ENCODE peak calls at places on chromosomes 4 and X, in six cellular contexts. L is body of pancreas, O is heart left ventricle, D is transverse colon, E is colonic mucosa, G is fibroblast of lung. B is an unnamed sample.

GRCh38 chr4:121072080-121072835 is at the start of gene NDNF:
- DNase-seq in O (peak; percentile 54), D (peak; percentile 69), E (peak; percentile 85), G (peak; percentile 54), L (peak; percentile 11), B (peak; percentile 48)

GRCh38 chrX:1807301-1807731 is 192.5 kb downstream of the ASMT start:
- DNase-seq in O (no peak), L (no peak), D (no peak), E (no peak), G (no peak), B (no peak)

GRCh38 chr4:87853108-87853507 is 20.3 kb downstream of the MEPE start:
- DNase-seq in G (peak; percentile 75), E (no peak), O (no peak), D (no peak), L (peak; percentile 14), B (peak; percentile 43)

GRCh38 chrX:15579778-15580747 is 20.7 kb downstream of the ACE2 start:
- DNase-seq in O (peak; percentile 57), D (no peak), L (peak; percentile 19), E (no peak), G (peak; percentile 6), B (no peak)

GRCh38 chrX:68841251-68842049 is 12.6 kb downstream of the EFNB1 start:
- DNase-seq in L (peak; percentile 76), E (peak; percentile 88), G (no peak), D (peak; percentile 88), O (peak; percentile 45), B (no peak)

GRCh38 chr4:109266236-109266635 is 36.2 kb downstream of the COL25A1 start:
- DNase-seq in L (no peak), O (no peak), D (no peak), G (no peak), E (no peak), B (no peak)

GRCh38 chrX:104370089-104370488 is 115.4 kb upstream of the ESX1 start:
- DNase-seq in O (no peak), L (no peak), G (no peak), E (peak; percentile 21), D (no peak), B (peak; percentile 51)

GRCh38 chr4:42519803-42520417 is 122.6 kb downstream of the SHISA3 start:
- DNase-seq in L (peak; percentile 61), O (no peak), E (peak; percentile 54), G (peak; percentile 67), D (peak; percentile 18), B (no peak)

GRCh38 chr4:83664071-83664470 is 128.2 kb downstream of the GPAT3 start:
- DNase-seq in D (no peak), L (no peak), G (no peak), O (no peak), E (no peak), B (no peak)

GRCh38 chrX:136608295-136608933 is 39.5 kb upstream of the CD40LG start:
- DNase-seq in D (peak; percentile 64), E (peak; percentile 29), L (peak; percentile 30), G (peak; percentile 11), O (peak; percentile 33), B (no peak)

GRCh38 chr4:7747556-7747955 is 192.1 kb downstream of the AFAP1 start:
- DNase-seq in O (no peak), G (no peak), D (no peak), E (no peak), L (no peak), B (no peak)

GRCh38 chr4:3077796-3078195 is 3.3 kb downstream of the HTT start:
- DNase-seq in G (no peak), E (no peak), O (no peak), L (no peak), D (no peak), B (no peak)

GRCh38 chr4:56051710-56052075 is 102.9 kb downstream of the CEP135 start:
- DNase-seq in D (no peak), E (no peak), L (no peak), O (no peak), G (no peak), B (no peak)

GRCh38 chr4:138677651-138678202 is 337.9 kb upstream of the NOCT start:
- DNase-seq in G (no peak), O (no peak), E (no peak), L (no peak), D (no peak), B (no peak)

GRCh38 chrX:18994713-18995112 is 10.8 kb upstream of the PHKA2 start:
- DNase-seq in G (peak; percentile 86), L (no peak), D (no peak), O (no peak), E (no peak), B (peak; percentile 12)

GRCh38 chr4:93384897-93385296 is 443.7 kb upstream of the ATOH1 start:
- DNase-seq in O (no peak), D (no peak), G (peak; percentile 43), E (no peak), L (no peak), B (no peak)

GRCh38 chrX:2499507-2499906 is 1.3 kb downstream of the DHRSX start:
- DNase-seq in D (no peak), E (no peak), G (no peak), L (no peak), O (no peak), B (no peak)

GRCh38 chr4:145234086-145234694 is 53.8 kb upstream of the OTUD4 start:
- DNase-seq in L (peak; percentile 62), D (peak; percentile 59), E (peak; percentile 65), G (peak; percentile 77), O (peak; percentile 36), B (peak; percentile 67)

GRCh38 chr4:136900706-136901105 is 631.6 kb downstream of the PCDH18 start:
- DNase-seq in E (no peak), G (peak; percentile 13), O (no peak), L (no peak), D (no peak), B (no peak)

GRCh38 chrX:119240356-119240755 is 4.3 kb downstream of the PGRMC1 start:
- DNase-seq in E (no peak), O (no peak), D (no peak), L (no peak), G (peak; percentile 64), B (no peak)

GRCh38 chr4:142960134-142960533 is 114.0 kb upstream of the INPP4B start:
- DNase-seq in E (no peak), D (no peak), L (no peak), O (no peak), G (peak; percentile 40), B (no peak)

GRCh38 chrX:110987292-110987691 is 108.7 kb upstream of the PAK3 start:
- DNase-seq in E (no peak), G (no peak), O (no peak), D (no peak), L (no peak), B (no peak)

GRCh38 chrX:1751781-1752180 is 136.9 kb downstream of the ASMT start:
- DNase-seq in E (no peak), D (no peak), G (no peak), O (no peak), L (no peak), B (no peak)

GRCh38 chr4:150402968-150403367 is 179.0 kb upstream of the MAB21L2 start:
- DNase-seq in L (peak; percentile 85), D (peak; percentile 64), E (peak; percentile 58), G (peak; percentile 3), O (peak; percentile 78), B (no peak)

GRCh38 chrX:462853-463252 is 76.1 kb upstream of the PPP2R3B start:
- DNase-seq in O (no peak), E (no peak), G (no peak), D (no peak), L (no peak), B (no peak)

GRCh38 chr4:173520921-173521473 is 9.0 kb downstream of the HAND2 start:
- DNase-seq in L (no peak), E (no peak), O (no peak), G (no peak), D (no peak), B (no peak)
- H3K4me1 ChIP-seq in L (peaks cover 14% of the 10 kb centered on the region), E (peaks cover 5% of the 10 kb centered on the region), O (peaks cover 49% of the 10 kb centered on the region), G (peaks cover 2% of the 10 kb centered on the region), D (peaks cover 60% of the 10 kb centered on the region), B (no peaks in the 10 kb centered on the region)

DNA sequence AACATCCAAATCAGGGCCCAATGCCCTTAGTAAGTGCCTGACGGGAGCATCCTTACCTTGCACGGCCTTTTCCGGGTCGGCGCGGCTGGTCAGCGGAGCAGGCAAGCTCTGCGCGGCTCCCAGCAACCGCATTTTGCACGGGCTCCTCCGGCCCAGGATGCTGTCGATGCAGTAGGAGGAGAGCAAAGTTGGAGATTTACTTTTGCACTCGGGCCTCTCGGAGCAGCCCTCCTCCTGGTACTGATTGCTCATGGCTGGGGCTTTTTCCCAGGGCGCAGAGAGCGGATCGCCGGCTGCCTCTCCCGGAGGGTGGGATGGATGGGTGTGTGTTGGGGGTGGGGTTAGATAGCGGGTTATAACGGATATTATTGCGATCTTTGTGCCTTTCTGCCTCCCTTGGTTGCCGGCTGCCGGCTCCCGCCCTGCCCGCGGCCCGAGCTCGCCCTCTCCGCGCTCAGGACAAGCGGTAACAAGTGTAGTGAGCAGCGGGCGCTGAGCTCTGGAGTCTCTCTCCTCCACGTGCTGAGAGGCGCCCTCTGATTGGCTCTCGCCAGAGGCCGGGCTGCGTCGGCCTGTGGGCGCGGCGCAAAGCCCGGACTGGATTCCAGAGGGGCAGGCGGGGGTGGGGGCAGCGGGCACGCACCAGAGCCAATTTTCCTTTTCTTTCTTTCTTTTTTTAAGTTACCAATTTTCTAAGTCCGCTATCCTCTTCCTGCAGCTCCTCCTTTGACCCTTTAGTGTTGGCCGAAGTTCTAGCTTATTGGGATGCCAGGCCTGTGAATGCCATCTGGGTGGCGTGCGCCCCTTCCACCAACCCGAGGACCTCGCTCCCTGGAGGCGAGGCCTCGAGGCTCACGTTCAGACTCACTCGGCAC is at the start of gene ARX:
- DNase-seq in D (peak; percentile 51), O (peak; percentile 64), L (peak; percentile 52), G (peak; percentile 61), E (peak; percentile 54), B (peak; percentile 72)
- H3K4me3 ChIP-seq in D (no peak within 1 kb of the TSS), O (no peak within 1 kb of the TSS), L (no peak within 1 kb of the TSS), G (no peak within 1 kb of the TSS), E (no peak within 1 kb of the TSS), B (no peak within 1 kb of the TSS)

GRCh38 chr4:76704133-76704881 is 193.6 kb downstream of the SOWAHB start:
- DNase-seq in E (peak; percentile 78), D (peak; percentile 79), O (no peak), L (peak; percentile 73), G (peak; percentile 86), B (peak; percentile 77)
- H3K4me1 ChIP-seq in E (peaks cover 18% of the 10 kb centered on the region), D (peaks cover 79% of the 10 kb centered on the region), O (peaks cover 27% of the 10 kb centered on the region), L (peaks cover 38% of the 10 kb centered on the region), G (peaks cover 25% of the 10 kb centered on the region), B (peaks cover 65% of the 10 kb centered on the region)

GRCh38 chrX:33211356-33212254 is at the start of gene DMD:
- DNase-seq in O (peak; percentile 57), D (peak; percentile 20), L (peak; percentile 50), E (no peak), G (peak; percentile 88), B (peak; percentile 36)

GRCh38 chrX:33204889-33205288 is 6.5 kb downstream of the DMD start:
- DNase-seq in D (no peak), O (peak; percentile 21), L (no peak), E (no peak), G (peak; percentile 77), B (no peak)

GRCh38 chrX:33210156-33210555 is 1.2 kb downstream of the DMD start:
- DNase-seq in L (no peak), O (no peak), D (no peak), G (no peak), E (no peak), B (no peak)

GRCh38 chrX:33205321-33205720 is 6.0 kb downstream of the DMD start:
- DNase-seq in L (no peak), D (no peak), G (no peak), O (no peak), E (no peak), B (no peak)

DNA sequence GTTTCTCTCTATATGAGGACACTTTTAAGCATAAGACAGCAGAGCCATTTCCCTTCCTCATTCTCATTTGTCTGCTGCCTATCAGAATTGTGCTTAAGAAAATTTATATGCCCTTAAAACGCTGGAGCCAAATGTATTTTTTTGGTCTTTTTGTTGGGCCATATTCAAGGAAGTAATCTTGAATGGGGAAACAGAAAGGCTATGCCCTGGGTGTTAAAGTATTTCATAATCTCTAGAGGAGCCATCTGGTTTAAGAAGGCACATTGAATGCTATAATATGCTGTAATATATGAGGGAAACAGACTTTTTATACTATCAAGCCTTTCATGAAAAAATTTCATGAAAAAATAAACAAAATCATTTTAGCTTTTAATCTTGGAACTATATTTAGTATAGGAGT is 4.3 kb downstream of the DMD start:
- DNase-seq in E (no peak), G (peak; percentile 62), L (no peak), O (no peak), D (no peak), B (no peak)
- H3K4me3 ChIP-seq in E (no peak overlapping the region), G (no peak overlapping the region), L (no peak overlapping the region), O (peak overlapping the region; percentile 5), D (no peak overlapping the region), B (no peak overlapping the region)

B was measured in Caco-2.